ENCODE peak calls at places on chromosome 10, in nine cellular contexts. One of them, this sample, is unnamed.

GRCh38 chr10:92387289-92387940 is 96.4 kb downstream of the MARCHF5 start:
- DNase-seq in CD8-positive, alpha-beta T cell: no peak
- DNase-seq in chondrocyte: no peak
- DNase-seq in lower lobe of right lung: no peak
- DNase-seq in GM12878: no peak
- DNase-seq in bronchial epithelial cell: peak; percentile 49
- DNase-seq in brain microvascular endothelial cell: peak; percentile 63
- DNase-seq in activated B cell treated with CpG ODN at 0.5 μM for 24 hours: no peak
- DNase-seq in epithelial cell of esophagus: peak; percentile 58
- DNase-seq in this sample: peak; percentile 71

GRCh38 chr10:86344714-86345161 is 21.9 kb downstream of the GRID1 start:
- DNase-seq in CD8-positive, alpha-beta T cell: no peak
- DNase-seq in chondrocyte: peak; percentile 57
- DNase-seq in lower lobe of right lung: peak; percentile 41
- DNase-seq in GM12878: no peak
- DNase-seq in bronchial epithelial cell: no peak
- DNase-seq in brain microvascular endothelial cell: no peak
- DNase-seq in activated B cell treated with CpG ODN at 0.5 μM for 24 hours: peak; percentile 7
- DNase-seq in epithelial cell of esophagus: no peak
- DNase-seq in this sample: no peak

GRCh38 chr10:62795750-62796149 is 8.8 kb upstream of the ADO start:
- DNase-seq in CD8-positive, alpha-beta T cell: no peak
- DNase-seq in chondrocyte: no peak
- DNase-seq in lower lobe of right lung: no peak
- DNase-seq in GM12878: no peak
- DNase-seq in bronchial epithelial cell: no peak
- DNase-seq in brain microvascular endothelial cell: no peak
- DNase-seq in activated B cell treated with CpG ODN at 0.5 μM for 24 hours: no peak
- DNase-seq in epithelial cell of esophagus: no peak
- DNase-seq in this sample: no peak

GRCh38 chr10:100182281-100182680 is 3.5 kb downstream of the ERLIN1 start:
- DNase-seq in CD8-positive, alpha-beta T cell: no peak
- DNase-seq in chondrocyte: no peak
- DNase-seq in lower lobe of right lung: no peak
- DNase-seq in GM12878: no peak
- DNase-seq in bronchial epithelial cell: no peak
- DNase-seq in brain microvascular endothelial cell: no peak
- DNase-seq in activated B cell treated with CpG ODN at 0.5 μM for 24 hours: no peak
- DNase-seq in epithelial cell of esophagus: no peak
- DNase-seq in this sample: no peak

GRCh38 chr10:101353692-101354583 is at the start of gene BTRC:
- DNase-seq in CD8-positive, alpha-beta T cell: peak; percentile 95
- DNase-seq in chondrocyte: peak; percentile 97
- DNase-seq in lower lobe of right lung: peak; percentile 97
- DNase-seq in GM12878: peak; percentile 98
- DNase-seq in bronchial epithelial cell: peak; percentile 99
- DNase-seq in brain microvascular endothelial cell: peak; percentile 99
- DNase-seq in activated B cell treated with CpG ODN at 0.5 μM for 24 hours: peak; percentile 89
- DNase-seq in epithelial cell of esophagus: peak; percentile 100
- DNase-seq in this sample: peak; percentile 96

GRCh38 chr10:58818889-58819288 is 306.2 kb downstream of the BICC1 start:
- DNase-seq in CD8-positive, alpha-beta T cell: no peak
- DNase-seq in chondrocyte: no peak
- DNase-seq in lower lobe of right lung: no peak
- DNase-seq in GM12878: no peak
- DNase-seq in bronchial epithelial cell: peak; percentile 66
- DNase-seq in brain microvascular endothelial cell: peak; percentile 59
- DNase-seq in activated B cell treated with CpG ODN at 0.5 μM for 24 hours: no peak
- DNase-seq in epithelial cell of esophagus: peak; percentile 42
- DNase-seq in this sample: no peak

GRCh38 chr10:73591935-73592699 is 975 bp upstream of the USP54 start:
- DNase-seq in CD8-positive, alpha-beta T cell: no peak
- DNase-seq in chondrocyte: no peak
- DNase-seq in lower lobe of right lung: peak; percentile 63
- DNase-seq in GM12878: peak; percentile 31
- DNase-seq in bronchial epithelial cell: peak; percentile 75
- DNase-seq in brain microvascular endothelial cell: peak; percentile 46
- DNase-seq in activated B cell treated with CpG ODN at 0.5 μM for 24 hours: no peak
- DNase-seq in epithelial cell of esophagus: peak; percentile 79
- DNase-seq in this sample: no peak

GRCh38 chr10:35606423-35606822 is 1.3 kb downstream of the GJD4 start:
- DNase-seq in CD8-positive, alpha-beta T cell: no peak
- DNase-seq in chondrocyte: no peak
- DNase-seq in lower lobe of right lung: no peak
- DNase-seq in GM12878: no peak
- DNase-seq in bronchial epithelial cell: no peak
- DNase-seq in brain microvascular endothelial cell: no peak
- DNase-seq in activated B cell treated with CpG ODN at 0.5 μM for 24 hours: no peak
- DNase-seq in epithelial cell of esophagus: no peak
- DNase-seq in this sample: no peak

GRCh38 chr10:92892706-92893054 is 44.4 kb downstream of the EXOC6 start:
- DNase-seq in CD8-positive, alpha-beta T cell: no peak
- DNase-seq in chondrocyte: no peak
- DNase-seq in lower lobe of right lung: no peak
- DNase-seq in GM12878: no peak
- DNase-seq in bronchial epithelial cell: no peak
- DNase-seq in brain microvascular endothelial cell: no peak
- DNase-seq in activated B cell treated with CpG ODN at 0.5 μM for 24 hours: no peak
- DNase-seq in epithelial cell of esophagus: no peak
- DNase-seq in this sample: no peak

GRCh38 chr10:89478085-89478738 is 57.2 kb downstream of the SLC16A12 start:
- DNase-seq in CD8-positive, alpha-beta T cell: no peak
- DNase-seq in chondrocyte: no peak
- DNase-seq in lower lobe of right lung: no peak
- DNase-seq in GM12878: no peak
- DNase-seq in bronchial epithelial cell: peak; percentile 78
- DNase-seq in brain microvascular endothelial cell: peak; percentile 66
- DNase-seq in activated B cell treated with CpG ODN at 0.5 μM for 24 hours: no peak
- DNase-seq in epithelial cell of esophagus: peak; percentile 44
- DNase-seq in this sample: no peak

GRCh38 chr10:92571649-92572048 is 2.2 kb downstream of the IDE start:
- DNase-seq in CD8-positive, alpha-beta T cell: no peak
- DNase-seq in chondrocyte: no peak
- DNase-seq in lower lobe of right lung: no peak
- DNase-seq in GM12878: no peak
- DNase-seq in bronchial epithelial cell: no peak
- DNase-seq in brain microvascular endothelial cell: no peak
- DNase-seq in activated B cell treated with CpG ODN at 0.5 μM for 24 hours: no peak
- DNase-seq in epithelial cell of esophagus: no peak
- DNase-seq in this sample: no peak

DNA sequence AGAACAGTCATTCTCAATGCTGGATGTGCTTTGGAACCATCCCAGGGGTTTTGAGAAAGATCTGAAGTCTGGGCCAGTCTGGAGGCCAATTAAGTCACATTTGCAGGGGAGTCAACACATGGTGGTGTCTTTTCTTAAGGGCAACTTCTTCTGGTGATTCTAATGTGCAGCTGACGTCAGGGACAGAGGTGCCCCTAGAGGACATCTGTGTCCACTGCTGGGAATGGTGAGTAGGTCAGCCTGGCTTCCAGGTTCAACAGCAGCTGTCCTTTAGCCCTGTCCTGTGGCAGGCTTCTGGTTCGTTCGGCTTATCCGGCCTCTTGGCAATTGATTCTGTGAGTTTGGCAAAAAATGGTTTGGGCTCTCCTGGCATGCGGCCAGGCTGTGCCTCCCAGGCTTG is 269.7 kb upstream of the HABP2 start:
- DNase-seq in CD8-positive, alpha-beta T cell: no peak
- DNase-seq in chondrocyte: no peak
- DNase-seq in lower lobe of right lung: no peak
- DNase-seq in GM12878: no peak
- DNase-seq in bronchial epithelial cell: no peak
- DNase-seq in brain microvascular endothelial cell: no peak
- DNase-seq in activated B cell treated with CpG ODN at 0.5 μM for 24 hours: no peak
- DNase-seq in epithelial cell of esophagus: no peak
- DNase-seq in this sample: no peak
- TF ChIP-seq CTCF in CD8-positive, alpha-beta T cell: no peak
- TF ChIP-seq CTCF in chondrocyte: peak; percentile 37
- TF ChIP-seq CTCF in lower lobe of right lung: peak; percentile 17
- TF ChIP-seq CTCF in GM12878: no peak
- TF ChIP-seq CTCF in bronchial epithelial cell: no peak
- TF ChIP-seq CTCF in brain microvascular endothelial cell: peak; percentile 41
- TF ChIP-seq CTCF in activated B cell treated with CpG ODN at 0.5 μM for 24 hours: no peak
- TF ChIP-seq CTCF in epithelial cell of esophagus: no peak
- TF ChIP-seq CTCF in this sample: peak; percentile 33

DNA sequence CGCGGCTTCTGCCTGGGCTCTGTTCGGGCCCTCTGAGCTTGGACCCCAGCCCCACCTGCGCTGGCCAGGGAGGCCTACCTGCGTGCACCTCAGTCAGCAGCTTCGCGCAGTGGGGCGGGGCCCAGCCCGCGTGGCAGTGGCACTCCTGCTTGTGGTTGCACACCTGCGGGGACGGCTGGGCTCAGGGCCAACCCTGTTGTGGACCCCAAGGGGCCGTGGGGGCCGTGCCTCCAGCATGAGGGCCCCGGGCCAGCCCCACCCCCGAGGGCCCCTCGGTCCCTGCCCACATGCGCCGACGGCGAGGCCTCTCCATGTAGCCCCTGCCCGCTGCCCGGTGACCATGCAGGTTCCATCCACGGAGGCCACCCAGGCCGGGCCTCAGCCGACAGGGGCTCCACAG is 7.3 kb downstream of the ADAM8 start:
- DNase-seq in CD8-positive, alpha-beta T cell: no peak
- DNase-seq in chondrocyte: no peak
- DNase-seq in lower lobe of right lung: no peak
- DNase-seq in GM12878: no peak
- DNase-seq in bronchial epithelial cell: no peak
- DNase-seq in brain microvascular endothelial cell: no peak
- DNase-seq in activated B cell treated with CpG ODN at 0.5 μM for 24 hours: no peak
- DNase-seq in epithelial cell of esophagus: no peak
- DNase-seq in this sample: no peak
- TF ChIP-seq CTCF in CD8-positive, alpha-beta T cell: no peak
- TF ChIP-seq CTCF in chondrocyte: no peak
- TF ChIP-seq CTCF in lower lobe of right lung: no peak
- TF ChIP-seq CTCF in GM12878: no peak
- TF ChIP-seq CTCF in bronchial epithelial cell: no peak
- TF ChIP-seq CTCF in brain microvascular endothelial cell: no peak
- TF ChIP-seq CTCF in activated B cell treated with CpG ODN at 0.5 μM for 24 hours: no peak
- TF ChIP-seq CTCF in epithelial cell of esophagus: no peak
- TF ChIP-seq CTCF in this sample: no peak

DNA sequence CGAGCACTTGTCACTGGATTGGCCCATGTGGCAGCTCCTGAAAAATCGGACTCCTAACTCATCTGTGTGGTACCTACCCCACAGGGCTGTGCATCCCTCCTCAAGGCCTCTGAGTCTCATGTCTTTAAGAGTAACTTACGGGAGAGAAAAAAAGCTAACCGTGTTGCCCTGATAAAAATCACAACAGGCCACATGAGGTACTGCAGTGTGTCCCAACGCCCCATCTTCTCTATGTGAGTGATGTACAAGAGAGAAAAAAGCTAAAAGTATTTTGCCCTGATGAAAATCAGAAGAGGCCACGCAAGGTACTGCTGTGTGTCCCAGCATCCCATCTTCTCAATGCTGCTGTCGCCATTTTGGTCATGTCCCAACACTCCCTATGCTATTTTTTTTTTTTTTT is 41.2 kb upstream of the ADRB1 start:
- DNase-seq in CD8-positive, alpha-beta T cell: no peak
- DNase-seq in chondrocyte: no peak
- DNase-seq in lower lobe of right lung: no peak
- DNase-seq in GM12878: no peak
- DNase-seq in bronchial epithelial cell: no peak
- DNase-seq in brain microvascular endothelial cell: no peak
- DNase-seq in activated B cell treated with CpG ODN at 0.5 μM for 24 hours: no peak
- DNase-seq in epithelial cell of esophagus: no peak
- DNase-seq in this sample: no peak
- TF ChIP-seq CTCF in CD8-positive, alpha-beta T cell: no peak
- TF ChIP-seq CTCF in chondrocyte: no peak
- TF ChIP-seq CTCF in lower lobe of right lung: no peak
- TF ChIP-seq CTCF in GM12878: no peak
- TF ChIP-seq CTCF in bronchial epithelial cell: no peak
- TF ChIP-seq CTCF in brain microvascular endothelial cell: peak; percentile 11
- TF ChIP-seq CTCF in activated B cell treated with CpG ODN at 0.5 μM for 24 hours: no peak
- TF ChIP-seq CTCF in epithelial cell of esophagus: peak; percentile 11
- TF ChIP-seq CTCF in this sample: peak; percentile 59

GRCh38 chr10:129769381-129770116 is 194.5 kb downstream of the EBF3 start:
- DNase-seq in CD8-positive, alpha-beta T cell: no peak
- DNase-seq in chondrocyte: peak; percentile 81
- DNase-seq in lower lobe of right lung: peak; percentile 35
- DNase-seq in GM12878: no peak
- DNase-seq in bronchial epithelial cell: no peak
- DNase-seq in brain microvascular endothelial cell: no peak
- DNase-seq in activated B cell treated with CpG ODN at 0.5 μM for 24 hours: no peak
- DNase-seq in epithelial cell of esophagus: no peak
- DNase-seq in this sample: peak; percentile 51

GRCh38 chr10:129766611-129767550 is 197.2 kb downstream of the EBF3 start:
- DNase-seq in CD8-positive, alpha-beta T cell: peak; percentile 8
- DNase-seq in chondrocyte: peak; percentile 81
- DNase-seq in lower lobe of right lung: peak; percentile 32
- DNase-seq in GM12878: no peak
- DNase-seq in bronchial epithelial cell: no peak
- DNase-seq in brain microvascular endothelial cell: no peak
- DNase-seq in activated B cell treated with CpG ODN at 0.5 μM for 24 hours: no peak
- DNase-seq in epithelial cell of esophagus: no peak
- DNase-seq in this sample: peak; percentile 63

GRCh38 chr10:129767751-129768150 is 196.3 kb downstream of the EBF3 start:
- DNase-seq in CD8-positive, alpha-beta T cell: peak; percentile 6
- DNase-seq in chondrocyte: peak; percentile 64
- DNase-seq in lower lobe of right lung: peak; percentile 35
- DNase-seq in GM12878: no peak
- DNase-seq in bronchial epithelial cell: no peak
- DNase-seq in brain microvascular endothelial cell: no peak
- DNase-seq in activated B cell treated with CpG ODN at 0.5 μM for 24 hours: no peak
- DNase-seq in epithelial cell of esophagus: no peak
- DNase-seq in this sample: peak; percentile 49

GRCh38 chr10:129770286-129770685 is 193.8 kb downstream of the EBF3 start:
- DNase-seq in CD8-positive, alpha-beta T cell: peak; percentile 8
- DNase-seq in chondrocyte: peak; percentile 83
- DNase-seq in lower lobe of right lung: peak; percentile 33
- DNase-seq in GM12878: no peak
- DNase-seq in bronchial epithelial cell: no peak
- DNase-seq in brain microvascular endothelial cell: no peak
- DNase-seq in activated B cell treated with CpG ODN at 0.5 μM for 24 hours: no peak
- DNase-seq in epithelial cell of esophagus: no peak
- DNase-seq in this sample: peak; percentile 66

DNA sequence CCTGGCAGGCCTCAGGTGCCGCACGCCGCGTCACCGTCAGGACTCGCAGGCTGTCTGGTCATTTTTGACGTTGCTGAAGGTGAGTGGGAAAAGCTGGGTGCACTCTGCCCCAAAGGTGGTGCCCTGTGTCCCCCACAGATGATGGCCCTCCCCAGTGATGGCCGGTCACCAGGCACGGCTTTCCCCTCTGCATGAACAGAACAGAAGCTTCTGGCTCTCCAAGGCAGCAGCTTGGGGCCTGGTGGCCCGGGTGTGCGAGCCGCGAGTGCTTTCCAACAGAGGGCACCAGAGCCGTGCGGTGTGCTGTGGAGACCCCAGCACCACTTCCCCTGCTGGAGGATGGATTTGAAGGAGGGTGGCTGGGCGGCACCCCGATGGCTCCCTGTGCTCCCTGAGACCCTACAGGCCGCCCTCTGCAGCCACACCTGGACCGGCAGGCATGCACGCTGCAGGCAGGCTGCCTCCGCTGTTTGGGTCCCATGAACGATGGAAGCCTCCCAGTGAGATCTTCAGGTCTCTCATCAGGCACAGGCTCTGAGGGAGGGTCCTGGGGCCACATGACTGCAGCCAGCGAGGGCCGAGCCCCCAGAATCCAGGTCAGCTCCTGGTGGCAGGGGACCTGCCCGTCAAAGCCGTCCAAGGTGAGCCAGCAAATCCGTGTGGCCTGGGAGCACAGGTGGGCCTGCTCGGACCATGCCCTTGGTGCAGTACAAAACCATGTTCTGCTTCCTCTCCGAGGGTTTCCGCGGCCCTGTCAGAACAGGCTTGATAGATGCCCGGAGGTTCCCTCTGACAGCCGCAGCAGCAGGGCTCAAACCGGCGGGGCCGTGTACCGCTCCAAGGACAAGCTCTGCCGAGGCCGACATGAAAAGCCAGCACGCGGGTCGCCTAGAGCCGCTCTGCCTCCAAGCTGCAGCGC is 195.4 kb downstream of the EBF3 start:
- DNase-seq in CD8-positive, alpha-beta T cell: peak; percentile 8
- DNase-seq in chondrocyte: peak; percentile 88
- DNase-seq in lower lobe of right lung: peak; percentile 39
- DNase-seq in GM12878: no peak
- DNase-seq in bronchial epithelial cell: no peak
- DNase-seq in brain microvascular endothelial cell: no peak
- DNase-seq in activated B cell treated with CpG ODN at 0.5 μM for 24 hours: no peak
- DNase-seq in epithelial cell of esophagus: no peak
- DNase-seq in this sample: peak; percentile 65
- TF ChIP-seq CTCF in CD8-positive, alpha-beta T cell: no peak
- TF ChIP-seq CTCF in chondrocyte: no peak
- TF ChIP-seq CTCF in lower lobe of right lung: no peak
- TF ChIP-seq CTCF in GM12878: no peak
- TF ChIP-seq CTCF in bronchial epithelial cell: no peak
- TF ChIP-seq CTCF in brain microvascular endothelial cell: no peak
- TF ChIP-seq CTCF in activated B cell treated with CpG ODN at 0.5 μM for 24 hours: no peak
- TF ChIP-seq CTCF in epithelial cell of esophagus: no peak
- TF ChIP-seq CTCF in this sample: peak; percentile 54

This sample was measured in type B pancreatic cell.